ENCODE peak calls at places on chromosomes 12 and 14, in four cellular contexts. One of them, this sample, is unnamed.

GRCh38 chr12:52277486-52278245 is 3.2 kb downstream of the KRT86 start:
- DNase-seq in H1: no peak
- DNase-seq in GM12878: no peak
- DNase-seq in K562: no peak
- DNase-seq in this sample: no peak

GRCh38 chr12:109099426-109100020 is 2.1 kb downstream of the UNG start:
- DNase-seq in H1: no peak
- DNase-seq in K562: no peak
- DNase-seq in GM12878: no peak
- DNase-seq in this sample: no peak

GRCh38 chr12:97368462-97369150 is 94.0 kb upstream of the RMST start:
- DNase-seq in K562: no peak
- DNase-seq in GM12878: no peak
- DNase-seq in H1: no peak
- DNase-seq in this sample: peak

GRCh38 chr12:7190268-7191055 is 976 bp downstream of the PEX5 start:
- DNase-seq in K562: no peak
- DNase-seq in H1: peak
- DNase-seq in GM12878: no peak
- DNase-seq in this sample: peak

GRCh38 chr14:61344437-61345143 is 23.2 kb downstream of the PRKCH start:
- DNase-seq in GM12878: no peak
- DNase-seq in K562: no peak
- DNase-seq in H1: no peak
- DNase-seq in this sample: no peak

GRCh38 chr12:125586441-125586840 is 521.2 kb downstream of the AACS start:
- DNase-seq in H1: no peak
- DNase-seq in GM12878: no peak
- DNase-seq in K562: no peak
- DNase-seq in this sample: no peak

GRCh38 chr14:21852061-21852664 is 178.5 kb upstream of the OR4E1 start:
- DNase-seq in H1: peak
- DNase-seq in K562: peak
- DNase-seq in GM12878: no peak
- DNase-seq in this sample: peak

GRCh38 chr14:21078726-21079125 is 8.6 kb downstream of the ARHGEF40 start:
- DNase-seq in H1: no peak
- DNase-seq in K562: no peak
- DNase-seq in GM12878: no peak
- DNase-seq in this sample: no peak

GRCh38 chr12:69569236-69569635 is 16.0 kb upstream of the CCT2 start:
- DNase-seq in GM12878: no peak
- DNase-seq in K562: no peak
- DNase-seq in H1: no peak
- DNase-seq in this sample: no peak

GRCh38 chr12:16062611-16063010 is 151.5 kb downstream of the DERA start:
- DNase-seq in GM12878: no peak
- DNase-seq in K562: no peak
- DNase-seq in H1: no peak
- DNase-seq in this sample: no peak

GRCh38 chr12:89948266-89949175 is 239.9 kb upstream of the ATP2B1 start:
- DNase-seq in GM12878: no peak
- DNase-seq in H1: no peak
- DNase-seq in K562: no peak
- DNase-seq in this sample: no peak

GRCh38 chr12:24424889-24425600 is 475.6 kb upstream of the SOX5 start:
- DNase-seq in GM12878: no peak
- DNase-seq in K562: no peak
- DNase-seq in H1: no peak
- DNase-seq in this sample: no peak
- TF ChIP-seq BRCA1 in GM12878: no peak
- TF ChIP-seq BRCA1 in K562: no peak
- TF ChIP-seq BRCA1 in H1: no peak
- TF ChIP-seq BRCA1 in this sample: no peak

GRCh38 chr12:65171870-65172269 is 2.5 kb downstream of the LEMD3 start:
- DNase-seq in H1: no peak
- DNase-seq in K562: no peak
- DNase-seq in GM12878: no peak
- DNase-seq in this sample: no peak
- TF ChIP-seq ATF2 in H1: no peak
- TF ChIP-seq ATF2 in K562: no peak
- TF ChIP-seq ATF2 in GM12878: no peak
- TF ChIP-seq ATF2 in this sample: no peak

GRCh38 chr12:75965661-75966060 is 65.9 kb downstream of the PHLDA1 start:
- DNase-seq in H1: no peak
- DNase-seq in K562: no peak
- DNase-seq in GM12878: no peak
- DNase-seq in this sample: no peak

GRCh38 chr12:75974323-75975273 is 57.0 kb downstream of the PHLDA1 start:
- DNase-seq in GM12878: no peak
- DNase-seq in K562: no peak
- DNase-seq in H1: no peak
- DNase-seq in this sample: peak

GRCh38 chr12:75969768-75970167 is 61.8 kb downstream of the PHLDA1 start:
- DNase-seq in H1: no peak
- DNase-seq in K562: no peak
- DNase-seq in GM12878: no peak
- DNase-seq in this sample: no peak

GRCh38 chr12:75971253-75971652 is 60.3 kb downstream of the PHLDA1 start:
- DNase-seq in H1: no peak
- DNase-seq in K562: no peak
- DNase-seq in GM12878: no peak
- DNase-seq in this sample: no peak

GRCh38 chr12:75970310-75970709 is 61.3 kb downstream of the PHLDA1 start:
- DNase-seq in H1: no peak
- DNase-seq in K562: no peak
- DNase-seq in GM12878: no peak
- DNase-seq in this sample: no peak
- TF ChIP-seq BRCA1 in H1: no peak
- TF ChIP-seq BRCA1 in K562: no peak
- TF ChIP-seq BRCA1 in GM12878: no peak
- TF ChIP-seq BRCA1 in this sample: no peak

GRCh38 chr12:112303799-112304198 is 78.4 kb downstream of the HECTD4 start:
- DNase-seq in H1: no peak
- DNase-seq in GM12878: no peak
- DNase-seq in K562: no peak
- DNase-seq in this sample: no peak

GRCh38 chr12:112307219-112308062 is 74.8 kb downstream of the HECTD4 start:
- DNase-seq in GM12878: no peak
- DNase-seq in H1: no peak
- DNase-seq in K562: no peak
- DNase-seq in this sample: no peak

GRCh38 chr12:112305951-112306350 is 76.3 kb downstream of the HECTD4 start:
- DNase-seq in K562: no peak
- DNase-seq in GM12878: no peak
- DNase-seq in H1: no peak
- DNase-seq in this sample: no peak

GRCh38 chr12:112303004-112303403 is 79.2 kb downstream of the HECTD4 start:
- DNase-seq in H1: no peak
- DNase-seq in K562: no peak
- DNase-seq in GM12878: peak
- DNase-seq in this sample: no peak

DNA sequence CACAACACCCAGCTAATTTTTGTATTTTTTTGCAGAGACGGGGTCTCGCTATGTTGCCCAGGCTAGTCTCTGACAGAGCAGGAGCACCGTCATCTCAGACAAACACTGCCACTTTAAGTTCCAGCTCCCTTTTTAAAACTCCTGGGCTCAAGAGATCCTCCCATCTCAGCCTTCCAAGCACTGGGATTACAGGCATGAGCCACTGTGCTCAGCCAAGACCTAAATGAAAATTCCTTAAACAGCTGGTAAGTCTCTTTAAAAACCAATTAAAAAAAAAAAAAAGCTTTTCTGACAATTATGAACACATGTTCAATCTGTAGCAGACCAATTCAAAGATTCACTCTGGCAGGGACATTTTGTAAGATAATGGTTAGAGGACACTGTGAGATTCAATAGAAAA is 77.8 kb downstream of the HECTD4 start:
- DNase-seq in H1: no peak
- DNase-seq in GM12878: no peak
- DNase-seq in K562: no peak
- DNase-seq in this sample: no peak
- TF ChIP-seq ATF2 in H1: no peak
- TF ChIP-seq ATF2 in GM12878: no peak
- TF ChIP-seq ATF2 in K562: no peak
- TF ChIP-seq ATF2 in this sample: no peak

DNA sequence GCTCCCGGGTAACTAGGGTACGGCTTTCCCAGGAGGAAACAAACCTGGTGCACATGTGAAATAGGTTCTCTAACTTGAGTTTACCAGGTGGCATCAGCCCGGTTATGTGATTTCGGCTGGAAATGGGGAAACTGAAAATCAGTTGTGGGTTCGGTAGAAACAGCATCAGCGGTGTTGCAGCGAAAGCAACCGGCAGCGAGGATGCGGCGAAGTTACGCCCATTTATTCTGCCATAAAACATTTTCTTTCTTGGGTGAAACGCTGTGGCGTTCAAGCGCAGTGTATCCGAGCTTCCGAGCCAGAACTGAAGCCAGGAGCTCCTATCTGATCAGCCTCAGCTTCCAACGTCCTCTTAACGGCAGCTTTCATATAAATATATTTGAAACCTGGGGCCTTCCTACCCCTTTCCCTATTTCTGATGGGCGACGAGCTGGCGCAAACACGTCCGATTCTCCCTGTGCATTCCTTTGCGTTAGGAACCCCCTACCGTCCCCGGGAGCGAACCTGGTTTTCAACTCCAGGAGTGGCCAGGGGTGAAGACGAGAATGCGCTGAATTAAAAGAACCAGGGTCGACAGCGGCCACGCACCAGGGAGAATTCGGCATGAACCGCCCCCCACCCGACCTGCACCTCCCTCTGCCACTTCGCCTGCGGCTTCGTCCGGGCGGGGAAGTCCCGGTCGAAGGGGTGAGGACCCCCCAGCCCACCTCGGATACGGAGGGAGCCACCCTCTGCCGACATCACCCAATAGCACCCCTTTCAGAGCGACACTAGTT is 1.6 kb downstream of the DPF3 start:
- DNase-seq in H1: no peak
- DNase-seq in GM12878: no peak
- DNase-seq in K562: no peak
- DNase-seq in this sample: no peak
- TF ChIP-seq BRCA1 in H1: no peak
- TF ChIP-seq BRCA1 in GM12878: no peak
- TF ChIP-seq BRCA1 in K562: no peak
- TF ChIP-seq BRCA1 in this sample: no peak

DNA sequence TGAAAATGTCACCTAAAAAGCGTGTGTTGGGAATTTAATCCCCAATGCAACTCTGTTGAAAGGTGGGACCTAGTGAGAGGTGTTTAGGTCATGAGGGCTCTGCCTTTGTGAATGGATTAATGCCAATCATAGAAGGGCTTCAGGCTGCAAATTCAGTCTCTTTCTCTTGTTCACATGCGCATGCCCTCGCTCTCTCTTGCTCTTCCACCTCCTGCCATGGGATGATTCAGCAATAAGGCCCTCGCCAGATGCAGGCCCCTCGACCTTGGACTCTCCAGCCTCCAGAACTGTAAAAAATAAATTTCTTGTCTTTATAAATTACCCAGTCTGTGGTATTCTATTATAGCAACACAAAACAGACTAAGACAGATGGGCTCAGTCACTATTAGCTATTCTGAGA is 55.4 kb downstream of the PLXNC1 start:
- DNase-seq in GM12878: no peak
- DNase-seq in K562: no peak
- DNase-seq in H1: no peak
- DNase-seq in this sample: no peak
- TF ChIP-seq ATF2 in GM12878: no peak
- TF ChIP-seq ATF2 in K562: no peak
- TF ChIP-seq ATF2 in H1: no peak
- TF ChIP-seq ATF2 in this sample: no peak

This sample was measured in HepG2.